ENCODE peak calls at places on chromosomes 12 and 14, in six cellular contexts. One of them, this sample, is unnamed.

GRCh38 chr12:57191410-57191809 is 25.2 kb upstream of the NXPH4 start:
- DNase-seq in tibial nerve: no peak
- DNase-seq in CD8-positive, alpha-beta T cell: no peak
- DNase-seq in aorta: no peak
- DNase-seq in Karpas-422: no peak
- DNase-seq in colonic mucosa: no peak
- DNase-seq in this sample: no peak

GRCh38 chr12:93459992-93460391 is 7.3 kb upstream of the MRPL42 start:
- DNase-seq in Karpas-422: no peak
- DNase-seq in colonic mucosa: no peak
- DNase-seq in tibial nerve: no peak
- DNase-seq in aorta: no peak
- DNase-seq in CD8-positive, alpha-beta T cell: no peak
- DNase-seq in this sample: no peak

GRCh38 chr14:92914087-92914656 is 8.8 kb upstream of the CHGA start:
- DNase-seq in Karpas-422: peak; percentile 85
- DNase-seq in aorta: no peak
- DNase-seq in tibial nerve: no peak
- DNase-seq in colonic mucosa: peak; percentile 37
- DNase-seq in CD8-positive, alpha-beta T cell: no peak
- DNase-seq in this sample: no peak

GRCh38 chr12:120252071-120252906 is 13.2 kb downstream of the PXN start:
- DNase-seq in CD8-positive, alpha-beta T cell: peak; percentile 81
- DNase-seq in tibial nerve: no peak
- DNase-seq in colonic mucosa: no peak
- DNase-seq in Karpas-422: peak; percentile 41
- DNase-seq in aorta: no peak
- DNase-seq in this sample: no peak

GRCh38 chr12:124392271-124392990 is 97.5 kb downstream of the RFLNA start:
- DNase-seq in aorta: no peak
- DNase-seq in colonic mucosa: peak; percentile 43
- DNase-seq in CD8-positive, alpha-beta T cell: no peak
- DNase-seq in Karpas-422: peak; percentile 90
- DNase-seq in tibial nerve: no peak
- DNase-seq in this sample: no peak

GRCh38 chr14:55754471-55754870 is 174.5 kb downstream of the KTN1 start:
- DNase-seq in CD8-positive, alpha-beta T cell: no peak
- DNase-seq in tibial nerve: no peak
- DNase-seq in colonic mucosa: no peak
- DNase-seq in aorta: no peak
- DNase-seq in Karpas-422: no peak
- DNase-seq in this sample: no peak

GRCh38 chr14:67221248-67221981 is 19.8 kb upstream of the PALS1 start:
- DNase-seq in aorta: no peak
- DNase-seq in CD8-positive, alpha-beta T cell: no peak
- DNase-seq in Karpas-422: no peak
- DNase-seq in colonic mucosa: no peak
- DNase-seq in tibial nerve: no peak
- DNase-seq in this sample: no peak

GRCh38 chr12:62533087-62533754 is 66.6 kb downstream of the MON2 start:
- DNase-seq in CD8-positive, alpha-beta T cell: no peak
- DNase-seq in colonic mucosa: no peak
- DNase-seq in tibial nerve: no peak
- DNase-seq in aorta: no peak
- DNase-seq in Karpas-422: no peak
- DNase-seq in this sample: no peak

GRCh38 chr14:64728106-64728505 is 23.9 kb downstream of the PLEKHG3 start:
- DNase-seq in Karpas-422: no peak
- DNase-seq in aorta: peak; percentile 38
- DNase-seq in CD8-positive, alpha-beta T cell: no peak
- DNase-seq in tibial nerve: no peak
- DNase-seq in colonic mucosa: no peak
- DNase-seq in this sample: no peak

GRCh38 chr12:10197879-10198278 is 14.8 kb upstream of the GABARAPL1 start:
- DNase-seq in tibial nerve: no peak
- DNase-seq in colonic mucosa: no peak
- DNase-seq in CD8-positive, alpha-beta T cell: no peak
- DNase-seq in Karpas-422: no peak
- DNase-seq in aorta: no peak
- DNase-seq in this sample: no peak

GRCh38 chr14:69612014-69612758 is 790 bp downstream of the SUSD6 start:
- DNase-seq in Karpas-422: peak; percentile 87
- DNase-seq in colonic mucosa: peak; percentile 45
- DNase-seq in CD8-positive, alpha-beta T cell: peak; percentile 70
- DNase-seq in tibial nerve: peak; percentile 13
- DNase-seq in aorta: peak; percentile 80
- DNase-seq in this sample: peak; percentile 49
- H3K4me1 ChIP-seq in Karpas-422: peaks cover 66% of the 10 kb centered on the region
- H3K4me1 ChIP-seq in colonic mucosa: peaks cover 8% of the 10 kb centered on the region
- H3K4me1 ChIP-seq in CD8-positive, alpha-beta T cell: peaks cover 62% of the 10 kb centered on the region
- H3K4me1 ChIP-seq in tibial nerve: peaks cover 56% of the 10 kb centered on the region
- H3K4me1 ChIP-seq in aorta: peaks cover 3% of the 10 kb centered on the region
- H3K4me1 ChIP-seq in this sample: peaks cover 30% of the 10 kb centered on the region

GRCh38 chr12:47394070-47394469 is 311.8 kb downstream of the RPAP3 start:
- DNase-seq in Karpas-422: no peak
- DNase-seq in tibial nerve: no peak
- DNase-seq in aorta: no peak
- DNase-seq in colonic mucosa: no peak
- DNase-seq in CD8-positive, alpha-beta T cell: no peak
- DNase-seq in this sample: no peak
- H3K4me1 ChIP-seq in Karpas-422: peaks cover 69% of the 10 kb centered on the region
- H3K4me1 ChIP-seq in tibial nerve: peaks cover 4% of the 10 kb centered on the region
- H3K4me1 ChIP-seq in aorta: no peaks in the 10 kb centered on the region
- H3K4me1 ChIP-seq in colonic mucosa: no peaks in the 10 kb centered on the region
- H3K4me1 ChIP-seq in CD8-positive, alpha-beta T cell: peaks cover 65% of the 10 kb centered on the region
- H3K4me1 ChIP-seq in this sample: peaks cover 5% of the 10 kb centered on the region

DNA sequence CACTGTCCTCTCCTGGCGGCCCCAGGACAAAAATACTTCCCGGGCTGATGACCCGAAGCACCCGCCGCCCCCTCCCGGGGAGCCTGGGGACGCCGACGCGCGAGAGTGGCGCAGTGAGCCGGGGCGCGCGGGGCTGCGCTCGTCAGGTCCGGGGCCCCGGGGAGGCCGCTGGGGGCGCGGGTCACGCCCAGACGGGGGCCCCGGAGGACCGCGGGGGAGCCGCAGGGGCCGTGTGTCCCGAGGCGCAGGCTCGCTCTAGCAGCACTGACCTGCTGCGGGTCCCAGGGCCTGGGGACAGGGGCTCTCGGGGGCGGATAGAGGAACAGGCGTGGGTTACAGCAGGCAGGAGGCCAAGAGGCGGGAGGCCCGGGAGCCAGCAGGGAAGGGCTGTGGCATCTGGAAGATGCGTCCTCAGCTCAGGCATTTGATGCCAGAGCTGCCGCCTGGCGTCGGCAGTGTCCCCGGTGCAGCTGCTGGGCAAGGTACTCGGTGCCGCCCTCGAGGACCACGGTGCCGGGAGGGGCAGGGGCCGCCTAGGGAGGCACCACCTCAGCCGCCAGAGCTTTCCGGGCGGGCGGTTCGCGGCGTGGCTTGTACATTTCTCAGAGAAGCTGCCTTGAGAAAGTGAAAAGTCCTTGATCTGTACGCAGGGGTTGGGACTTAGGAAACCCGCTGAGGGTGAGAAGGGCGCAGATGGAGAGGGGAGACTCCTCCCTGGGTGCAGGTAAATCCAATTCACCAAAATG is 1.2 kb downstream of the WNT5B start:
- DNase-seq in tibial nerve: no peak
- DNase-seq in colonic mucosa: peak; percentile 57
- DNase-seq in CD8-positive, alpha-beta T cell: peak; percentile 55
- DNase-seq in aorta: peak; percentile 83
- DNase-seq in Karpas-422: peak; percentile 48
- DNase-seq in this sample: peak; percentile 67
- H3K4me1 ChIP-seq in tibial nerve: peaks cover 14% of the 10 kb centered on the region
- H3K4me1 ChIP-seq in colonic mucosa: peaks cover 14% of the 10 kb centered on the region
- H3K4me1 ChIP-seq in CD8-positive, alpha-beta T cell: peaks cover 18% of the 10 kb centered on the region
- H3K4me1 ChIP-seq in aorta: no peaks in the 10 kb centered on the region
- H3K4me1 ChIP-seq in Karpas-422: peaks cover 24% of the 10 kb centered on the region
- H3K4me1 ChIP-seq in this sample: no peaks in the 10 kb centered on the region

DNA sequence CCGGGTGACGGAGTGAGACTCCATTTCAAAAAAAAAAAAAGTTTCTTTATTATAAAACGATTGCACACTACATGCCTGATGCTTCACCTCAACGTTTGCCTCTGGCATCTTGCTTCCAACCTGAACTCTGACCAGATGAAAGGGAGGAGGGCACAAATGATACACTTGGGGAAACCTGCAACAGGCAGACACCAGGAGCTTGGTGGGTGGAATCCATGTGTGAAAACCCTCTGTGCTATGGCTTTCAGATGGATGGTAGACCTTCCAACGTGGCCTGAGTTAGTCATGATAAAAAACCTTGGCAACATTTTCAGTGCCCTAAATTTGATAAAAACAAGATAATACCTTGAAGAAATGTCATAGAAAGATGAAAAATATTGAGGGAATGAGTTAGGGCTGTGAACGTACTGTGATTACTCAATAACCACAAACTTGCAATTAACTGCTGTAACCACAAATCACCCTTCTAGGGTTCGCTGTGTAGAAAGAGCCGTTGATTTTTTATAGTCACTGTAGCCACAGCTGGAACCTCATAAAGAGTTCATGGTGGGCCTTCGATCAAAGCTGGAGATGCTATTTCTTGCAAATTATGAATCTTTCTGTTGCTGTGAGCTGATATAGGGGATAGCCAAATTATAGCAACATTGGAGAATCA is 26.1 kb upstream of the GZMB start:
- DNase-seq in tibial nerve: no peak
- DNase-seq in aorta: no peak
- DNase-seq in CD8-positive, alpha-beta T cell: no peak
- DNase-seq in Karpas-422: no peak
- DNase-seq in colonic mucosa: no peak
- DNase-seq in this sample: no peak
- H3K4me1 ChIP-seq in tibial nerve: no peaks in the 10 kb centered on the region
- H3K4me1 ChIP-seq in aorta: no peaks in the 10 kb centered on the region
- H3K4me1 ChIP-seq in CD8-positive, alpha-beta T cell: peaks cover 6% of the 10 kb centered on the region
- H3K4me1 ChIP-seq in Karpas-422: no peaks in the 10 kb centered on the region
- H3K4me1 ChIP-seq in colonic mucosa: no peaks in the 10 kb centered on the region
- H3K4me1 ChIP-seq in this sample: no peaks in the 10 kb centered on the region

GRCh38 chr14:59317346-59317745 is 128.9 kb downstream of the DAAM1 start:
- DNase-seq in colonic mucosa: no peak
- DNase-seq in tibial nerve: no peak
- DNase-seq in aorta: no peak
- DNase-seq in CD8-positive, alpha-beta T cell: no peak
- DNase-seq in Karpas-422: no peak
- DNase-seq in this sample: no peak
- H3K4me1 ChIP-seq in colonic mucosa: no peaks in the 10 kb centered on the region
- H3K4me1 ChIP-seq in tibial nerve: peaks cover 23% of the 10 kb centered on the region
- H3K4me1 ChIP-seq in aorta: peaks cover 8% of the 10 kb centered on the region
- H3K4me1 ChIP-seq in CD8-positive, alpha-beta T cell: no peaks in the 10 kb centered on the region
- H3K4me1 ChIP-seq in Karpas-422: peaks cover 26% of the 10 kb centered on the region
- H3K4me1 ChIP-seq in this sample: peaks cover 33% of the 10 kb centered on the region

GRCh38 chr12:2166696-2167095 is 113.9 kb downstream of the CACNA1C start:
- DNase-seq in colonic mucosa: no peak
- DNase-seq in CD8-positive, alpha-beta T cell: no peak
- DNase-seq in aorta: no peak
- DNase-seq in tibial nerve: no peak
- DNase-seq in Karpas-422: no peak
- DNase-seq in this sample: no peak
- H3K4me1 ChIP-seq in colonic mucosa: peaks cover 13% of the 10 kb centered on the region
- H3K4me1 ChIP-seq in CD8-positive, alpha-beta T cell: no peaks in the 10 kb centered on the region
- H3K4me1 ChIP-seq in aorta: peaks cover 12% of the 10 kb centered on the region
- H3K4me1 ChIP-seq in tibial nerve: peaks cover 11% of the 10 kb centered on the region
- H3K4me1 ChIP-seq in Karpas-422: no peaks in the 10 kb centered on the region
- H3K4me1 ChIP-seq in this sample: peaks cover 77% of the 10 kb centered on the region

GRCh38 chr12:52354197-52354596 is 13.1 kb downstream of the KRT85 start:
- DNase-seq in tibial nerve: no peak
- DNase-seq in Karpas-422: no peak
- DNase-seq in CD8-positive, alpha-beta T cell: no peak
- DNase-seq in colonic mucosa: no peak
- DNase-seq in aorta: no peak
- DNase-seq in this sample: no peak
- H3K4me1 ChIP-seq in tibial nerve: no peaks in the 10 kb centered on the region
- H3K4me1 ChIP-seq in Karpas-422: peaks cover 21% of the 10 kb centered on the region
- H3K4me1 ChIP-seq in CD8-positive, alpha-beta T cell: peaks cover 44% of the 10 kb centered on the region
- H3K4me1 ChIP-seq in colonic mucosa: no peaks in the 10 kb centered on the region
- H3K4me1 ChIP-seq in aorta: no peaks in the 10 kb centered on the region
- H3K4me1 ChIP-seq in this sample: peaks cover 5% of the 10 kb centered on the region

GRCh38 chr12:70094467-70094866 is 148.8 kb upstream of the CNOT2 start:
- DNase-seq in colonic mucosa: no peak
- DNase-seq in CD8-positive, alpha-beta T cell: no peak
- DNase-seq in Karpas-422: no peak
- DNase-seq in tibial nerve: no peak
- DNase-seq in aorta: no peak
- DNase-seq in this sample: no peak
- H3K4me1 ChIP-seq in colonic mucosa: no peaks in the 10 kb centered on the region
- H3K4me1 ChIP-seq in CD8-positive, alpha-beta T cell: no peaks in the 10 kb centered on the region
- H3K4me1 ChIP-seq in Karpas-422: peaks cover 5% of the 10 kb centered on the region
- H3K4me1 ChIP-seq in tibial nerve: no peaks in the 10 kb centered on the region
- H3K4me1 ChIP-seq in aorta: no peaks in the 10 kb centered on the region
- H3K4me1 ChIP-seq in this sample: no peaks in the 10 kb centered on the region

GRCh38 chr14:98185036-98185435 is 1087.0 kb downstream of the BCL11B start:
- DNase-seq in CD8-positive, alpha-beta T cell: peak; percentile 65
- DNase-seq in aorta: no peak
- DNase-seq in Karpas-422: no peak
- DNase-seq in tibial nerve: no peak
- DNase-seq in colonic mucosa: no peak
- DNase-seq in this sample: no peak
- H3K4me1 ChIP-seq in CD8-positive, alpha-beta T cell: peaks cover 94% of the 10 kb centered on the region
- H3K4me1 ChIP-seq in aorta: no peaks in the 10 kb centered on the region
- H3K4me1 ChIP-seq in Karpas-422: no peaks in the 10 kb centered on the region
- H3K4me1 ChIP-seq in tibial nerve: no peaks in the 10 kb centered on the region
- H3K4me1 ChIP-seq in colonic mucosa: no peaks in the 10 kb centered on the region
- H3K4me1 ChIP-seq in this sample: no peaks in the 10 kb centered on the region

GRCh38 chr12:19166956-19167355 is 37.4 kb downstream of the PLEKHA5 start:
- DNase-seq in tibial nerve: no peak
- DNase-seq in colonic mucosa: no peak
- DNase-seq in aorta: no peak
- DNase-seq in Karpas-422: no peak
- DNase-seq in CD8-positive, alpha-beta T cell: no peak
- DNase-seq in this sample: no peak

GRCh38 chr12:19165446-19165845 is 35.9 kb downstream of the PLEKHA5 start:
- DNase-seq in CD8-positive, alpha-beta T cell: no peak
- DNase-seq in aorta: no peak
- DNase-seq in colonic mucosa: no peak
- DNase-seq in tibial nerve: no peak
- DNase-seq in Karpas-422: no peak
- DNase-seq in this sample: no peak

GRCh38 chr12:19168634-19169033 is 39.1 kb downstream of the PLEKHA5 start:
- DNase-seq in colonic mucosa: no peak
- DNase-seq in CD8-positive, alpha-beta T cell: no peak
- DNase-seq in Karpas-422: no peak
- DNase-seq in aorta: no peak
- DNase-seq in tibial nerve: no peak
- DNase-seq in this sample: no peak

GRCh38 chr12:19167708-19168107 is 38.2 kb downstream of the PLEKHA5 start:
- DNase-seq in aorta: no peak
- DNase-seq in tibial nerve: no peak
- DNase-seq in colonic mucosa: no peak
- DNase-seq in Karpas-422: no peak
- DNase-seq in CD8-positive, alpha-beta T cell: no peak
- DNase-seq in this sample: no peak

GRCh38 chr12:19166387-19166786 is 36.9 kb downstream of the PLEKHA5 start:
- DNase-seq in aorta: no peak
- DNase-seq in colonic mucosa: peak; percentile 29
- DNase-seq in CD8-positive, alpha-beta T cell: no peak
- DNase-seq in Karpas-422: no peak
- DNase-seq in tibial nerve: no peak
- DNase-seq in this sample: no peak
- H3K4me1 ChIP-seq in aorta: no peaks in the 10 kb centered on the region
- H3K4me1 ChIP-seq in colonic mucosa: peaks cover 3% of the 10 kb centered on the region
- H3K4me1 ChIP-seq in CD8-positive, alpha-beta T cell: no peaks in the 10 kb centered on the region
- H3K4me1 ChIP-seq in Karpas-422: no peaks in the 10 kb centered on the region
- H3K4me1 ChIP-seq in tibial nerve: no peaks in the 10 kb centered on the region
- H3K4me1 ChIP-seq in this sample: peaks cover 55% of the 10 kb centered on the region

This sample was measured in heart left ventricle.